ENCODE peak calls at places on chromosomes 4 and X, in five cellular contexts. S, N, J, O and A are unnamed samples.

GRCh38 chr4:56272003-56272402 is 115.3 kb downstream of the AASDH start:
- DNase-seq in S (no peak), N (no peak), O (no peak), J (no peak), A (no peak)

GRCh38 chr4:19729873-19730735 is 521.6 kb upstream of the SLIT2 start:
- DNase-seq in S (peak; percentile 12), J (peak; percentile 24), N (no peak), O (no peak), A (no peak)

GRCh38 chrX:24229400-24229879 is 79.9 kb downstream of the ZFX start:
- DNase-seq in S (no peak), O (no peak), N (no peak), J (no peak), A (no peak)

GRCh38 chr4:83219344-83219990 is 65.1 kb downstream of the COQ2 start:
- DNase-seq in S (peak; percentile 31), O (peak; percentile 41), N (peak; percentile 54), J (no peak), A (no peak)

GRCh38 chr4:139574641-139575040 is 18.6 kb upstream of the SETD7 start:
- DNase-seq in N (no peak), S (no peak), O (no peak), J (peak; percentile 53), A (peak; percentile 81)

GRCh38 chr4:107977966-107978705 is 11.6 kb upstream of the HADH start:
- DNase-seq in S (no peak), J (no peak), N (no peak), O (no peak), A (no peak)

GRCh38 chr4:184745747-184746531 is 12.0 kb upstream of the CENPU start:
- DNase-seq in J (peak; percentile 81), N (peak; percentile 65), O (peak; percentile 67), S (peak; percentile 89), A (peak; percentile 79)

GRCh38 chr4:99645036-99645435 is 12.6 kb downstream of the C4orf54 start:
- DNase-seq in S (no peak), O (no peak), J (no peak), N (no peak), A (no peak)

GRCh38 chrX:21883258-21883657 is 27.5 kb downstream of the YY2 start:
- DNase-seq in N (no peak), S (no peak), J (no peak), O (peak; percentile 3), A (no peak)

GRCh38 chr4:16695896-16696295 is 202.5 kb downstream of the LDB2 start:
- DNase-seq in J (no peak), S (no peak), N (no peak), O (no peak), A (no peak)

GRCh38 chr4:2009651-2010233 is 968 bp upstream of the NELFA start:
- DNase-seq in J (peak; percentile 69), S (peak; percentile 86), O (peak; percentile 63), N (no peak), A (peak; percentile 80)

GRCh38 chr4:182306792-182307507 is 63.7 kb downstream of the TENM3 start:
- DNase-seq in N (no peak), O (no peak), J (peak; percentile 15), S (no peak), A (no peak)

GRCh38 chr4:107991945-107992625 is 2.4 kb downstream of the HADH start:
- DNase-seq in S (peak; percentile 31), J (no peak), O (no peak), N (no peak), A (no peak)

GRCh38 chr4:139972305-139972704 is 181.7 kb downstream of the MAML3 start:
- DNase-seq in N (no peak), O (no peak), J (no peak), S (no peak), A (no peak)

GRCh38 chr4:39085891-39086290 is 23.9 kb downstream of the KLHL5 start:
- DNase-seq in S (peak; percentile 85), J (no peak), N (peak; percentile 53), O (no peak), A (no peak)

GRCh38 chr4:87105101-87105852 is 115.1 kb downstream of the KLHL8 start:
- DNase-seq in J (no peak), N (no peak), S (no peak), O (no peak), A (no peak)
- H3K4me1 ChIP-seq in J (peaks cover 45% of the 10 kb centered on the region), N (peaks cover 37% of the 10 kb centered on the region), S (peaks cover 39% of the 10 kb centered on the region), O (peaks cover 16% of the 10 kb centered on the region), A (peaks cover 4% of the 10 kb centered on the region)

DNA sequence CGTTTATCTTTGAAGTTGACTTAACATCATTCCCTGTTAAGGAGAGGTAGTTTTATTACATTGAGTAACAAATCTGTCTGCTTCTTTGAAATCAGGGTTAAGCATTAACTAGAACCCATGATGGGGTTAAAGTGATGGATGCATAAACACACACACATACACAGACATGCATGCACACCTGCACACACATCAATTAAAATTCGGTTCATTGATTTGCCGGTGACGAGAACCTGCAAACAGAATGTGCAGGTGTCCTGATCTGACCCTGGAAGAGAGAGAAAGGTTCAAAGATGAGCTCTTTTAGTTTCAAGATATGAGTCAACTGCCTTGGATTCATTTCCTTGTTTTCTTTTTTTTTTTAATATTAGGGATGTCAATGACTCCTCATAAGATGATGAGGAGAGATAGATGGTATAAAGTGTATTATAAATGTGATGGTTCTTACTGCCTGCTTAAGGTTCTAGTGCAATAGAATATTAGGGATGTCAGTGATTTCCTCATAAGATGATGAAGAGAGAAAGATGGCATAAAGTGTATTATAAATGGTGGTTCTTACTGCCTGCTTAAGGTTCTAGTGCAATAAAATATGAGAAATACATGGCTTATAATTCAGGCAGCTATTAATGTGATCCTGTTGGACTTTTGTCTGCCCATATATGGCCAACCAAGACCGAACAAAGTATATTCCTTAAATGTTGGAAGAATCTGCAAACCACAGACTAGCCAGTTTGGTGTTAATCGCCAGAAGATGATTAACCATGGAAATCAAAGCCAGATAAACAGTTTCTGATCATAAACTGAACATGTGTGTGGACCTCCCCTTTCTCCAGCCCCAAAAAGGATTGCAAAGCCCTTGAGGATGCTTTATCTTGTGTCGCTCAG is 14.1 kb upstream of the CD99 start:
- DNase-seq in O (no peak), N (no peak), J (no peak), S (peak; percentile 58), A (no peak)
- H3K4me3 ChIP-seq in O (no peak overlapping the region), N (no peak overlapping the region), J (no peak overlapping the region), S (peak overlapping the region; percentile 52), A (no peak overlapping the region)

GRCh38 chr4:578451-579443 is 2.7 kb upstream of the TMEM271 start:
- DNase-seq in O (no peak), J (no peak), N (no peak), S (no peak), A (no peak)
- H3K27me3 ChIP-seq in O (peaks cover 16% of the 10 kb centered on the region), J (peaks cover 18% of the 10 kb centered on the region), N (no peaks in the 10 kb centered on the region), S (peaks cover 54% of the 10 kb centered on the region), A (peaks cover 34% of the 10 kb centered on the region)

DNA sequence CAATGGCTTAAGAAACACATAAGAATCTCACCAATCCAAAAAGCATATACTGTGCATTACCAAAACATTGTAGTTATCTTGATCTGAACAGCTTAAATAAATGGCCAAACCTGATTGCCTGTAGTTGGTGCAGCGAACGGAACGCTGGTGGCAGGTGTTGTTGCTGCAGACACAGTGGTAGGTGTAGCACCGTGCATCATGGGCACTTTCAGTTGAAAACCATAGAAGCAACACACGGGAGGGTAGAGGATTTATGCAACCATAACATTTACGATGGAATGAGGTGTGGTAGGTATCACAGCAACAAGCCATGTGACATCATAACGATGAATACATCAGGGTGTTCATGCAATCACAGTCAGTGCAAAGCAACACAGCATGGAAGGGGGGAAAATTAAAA is 106.8 kb downstream of the MBNL3 start:
- DNase-seq in J (no peak), O (no peak), S (no peak), N (no peak), A (no peak)
- H3K4me1 ChIP-seq in J (no peaks in the 10 kb centered on the region), O (no peaks in the 10 kb centered on the region), S (no peaks in the 10 kb centered on the region), N (no peaks in the 10 kb centered on the region), A (peaks cover 17% of the 10 kb centered on the region)

GRCh38 chr4:74934822-74935326 is 2.0 kb downstream of the PARM1 start:
- DNase-seq in S (peak; percentile 1), J (peak; percentile 6), N (no peak), O (no peak), A (peak; percentile 18)
- H3K4me3 ChIP-seq in S (peak overlapping the region; percentile 67), J (peak overlapping the region; percentile 52), N (no peak overlapping the region), O (no peak overlapping the region), A (peak overlapping the region; percentile 67)

DNA sequence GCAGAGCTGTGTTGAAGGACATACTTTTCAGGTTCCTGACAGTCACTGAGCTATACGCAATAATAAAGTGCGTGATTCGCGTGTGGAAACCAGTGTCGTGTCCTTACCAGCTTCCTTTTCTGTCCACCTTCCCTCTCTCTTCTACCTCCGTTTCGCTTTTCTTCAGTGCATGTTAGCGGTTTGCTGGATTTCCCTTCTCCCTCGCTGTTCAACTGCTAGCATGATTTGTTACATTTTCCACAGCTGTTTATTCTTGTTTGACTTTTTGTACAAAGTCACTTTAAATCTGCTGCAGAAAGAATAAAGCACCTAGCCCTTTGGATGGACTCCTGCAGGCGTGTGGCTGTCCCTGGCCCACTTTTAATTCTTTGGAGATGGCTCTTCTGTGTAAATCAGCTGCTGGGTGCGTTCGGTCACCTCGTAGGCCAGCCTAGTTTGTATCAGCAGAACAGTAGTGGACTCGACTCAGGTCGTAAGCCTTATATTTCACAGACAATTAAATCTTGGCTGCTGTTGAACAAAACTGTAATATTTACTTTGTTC is 8.9 kb upstream of the HAND2 start:
- DNase-seq in O (no peak), N (no peak), S (peak; percentile 50), J (no peak), A (no peak)
- H3K27me3 ChIP-seq in O (peaks cover 54% of the 10 kb centered on the region), N (peaks cover 44% of the 10 kb centered on the region), S (no peaks in the 10 kb centered on the region), J (no peaks in the 10 kb centered on the region), A (peaks cover 72% of the 10 kb centered on the region)

GRCh38 chr4:152556814-152557213 is 20.9 kb upstream of the FBXW7 start:
- DNase-seq in N (no peak), O (no peak), S (no peak), J (no peak), A (no peak)
- H3K4me1 ChIP-seq in N (no peaks in the 10 kb centered on the region), O (peaks cover 37% of the 10 kb centered on the region), S (no peaks in the 10 kb centered on the region), J (no peaks in the 10 kb centered on the region), A (no peaks in the 10 kb centered on the region)

GRCh38 chr4:95522682-95523410 is 25.9 kb downstream of the UNC5C start:
- DNase-seq in O (no peak), N (no peak), S (no peak), J (no peak), A (no peak)

GRCh38 chr4:95524722-95525121 is 24.1 kb downstream of the UNC5C start:
- DNase-seq in S (no peak), J (no peak), O (no peak), N (no peak), A (no peak)

GRCh38 chr4:95528388-95528787 is 20.4 kb downstream of the UNC5C start:
- DNase-seq in N (no peak), O (no peak), S (no peak), J (no peak), A (no peak)

GRCh38 chr4:95529941-95530340 is 18.8 kb downstream of the UNC5C start:
- DNase-seq in S (no peak), O (no peak), J (no peak), N (no peak), A (no peak)

DNA sequence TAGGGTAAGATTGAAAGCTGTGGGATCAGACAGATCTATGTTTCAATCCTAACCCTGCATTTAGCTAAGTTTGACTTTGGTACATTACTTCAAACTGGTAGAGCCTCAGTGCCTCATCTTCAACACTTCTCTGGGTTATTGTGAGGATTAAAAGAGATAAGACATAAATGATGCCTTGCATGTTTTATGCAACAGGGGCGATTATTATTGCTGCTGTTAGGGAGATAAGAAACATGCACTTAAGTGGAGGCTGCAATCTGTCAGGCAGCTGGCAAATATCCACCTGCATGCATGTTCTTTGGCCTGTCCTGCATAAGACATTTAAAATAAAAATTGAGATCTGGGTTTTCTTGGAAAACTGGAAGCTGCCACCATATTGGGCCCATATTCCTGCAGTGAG is 24.6 kb downstream of the UNC5C start:
- DNase-seq in O (no peak), S (no peak), J (no peak), N (no peak), A (no peak)
- H3K4me3 ChIP-seq in O (no peak overlapping the region), S (no peak overlapping the region), J (no peak overlapping the region), N (no peak overlapping the region), A (no peak overlapping the region)